ENCODE peak calls at places on chromosomes 13 and 19, in ten cellular contexts. Z, W, P, U, L, Q, R, F, O and S are unnamed samples.

GRCh38 chr13:48976677-48977625 is 1.2 kb downstream of the FNDC3A start:
- DNase-seq in Z (no peak), W (no peak), P (no peak), U (no peak), L (no peak), Q (peak; percentile 3), R (no peak), F (no peak), O (no peak), S (no peak)

GRCh38 chr19:5093297-5093858 is 124.5 kb downstream of the KDM4B start:
- DNase-seq in Z (no peak), W (peak; percentile 40), P (peak; percentile 36), U (no peak), L (no peak), Q (no peak), R (peak; percentile 52), F (no peak), O (peak; percentile 53), S (no peak)

GRCh38 chr13:52461265-52461664 is 6.0 kb downstream of the CKAP2 start:
- DNase-seq in Z (no peak), W (no peak), P (no peak), U (no peak), L (no peak), Q (no peak), R (no peak), F (no peak), O (no peak), S (no peak)

GRCh38 chr19:52138614-52139290 is 986 bp downstream of the ZNF616 start:
- DNase-seq in Z (peak; percentile 86), W (peak; percentile 82), P (no peak), U (no peak), L (peak; percentile 48), Q (peak; percentile 29), R (no peak), F (peak; percentile 69), O (peak; percentile 9), S (peak; percentile 39)

GRCh38 chr13:30932481-30933333 is at the start of gene TEX26:
- DNase-seq in Z (peak; percentile 90), W (peak; percentile 90), P (no peak), U (peak; percentile 20), L (no peak), Q (no peak), R (no peak), F (peak; percentile 88), O (peak; percentile 14), S (no peak)

GRCh38 chr19:46431824-46432223 is 3.1 kb upstream of the PNMA8C start:
- DNase-seq in Z (peak; percentile 64), W (no peak), P (no peak), U (no peak), L (no peak), Q (no peak), R (no peak), F (peak; percentile 77), O (no peak), S (no peak)

GRCh38 chr13:31000889-31001288 is 68.4 kb downstream of the TEX26 start:
- DNase-seq in Z (no peak), W (no peak), P (no peak), U (no peak), L (no peak), Q (no peak), R (no peak), F (no peak), O (no peak), S (no peak)

GRCh38 chr19:43910884-43911283 is 24.2 kb downstream of the ZNF45 start:
- DNase-seq in Z (no peak), W (no peak), P (no peak), U (no peak), L (no peak), Q (no peak), R (no peak), F (no peak), O (no peak), S (no peak)

GRCh38 chr13:82933986-82934385 is 948.3 kb downstream of the SLITRK1 start:
- DNase-seq in Z (no peak), W (no peak), P (no peak), U (no peak), L (no peak), Q (no peak), R (no peak), F (no peak), O (no peak), S (no peak)

GRCh38 chr13:29702912-29703351 is 107.4 kb upstream of the SLC7A1 start:
- DNase-seq in Z (peak; percentile 87), W (no peak), P (no peak), U (no peak), L (no peak), Q (no peak), R (peak; percentile 28), F (peak; percentile 69), O (peak; percentile 39), S (no peak)

GRCh38 chr13:106595623-106596022 is 27.7 kb upstream of the ARGLU1 start:
- DNase-seq in Z (no peak), W (no peak), P (no peak), U (no peak), L (no peak), Q (no peak), R (peak; percentile 51), F (no peak), O (peak; percentile 14), S (no peak)

GRCh38 chr13:40966298-40966697 is 52.8 kb downstream of the ELF1 start:
- DNase-seq in Z (no peak), W (no peak), P (no peak), U (no peak), L (no peak), Q (no peak), R (no peak), F (no peak), O (no peak), S (no peak)

DNA sequence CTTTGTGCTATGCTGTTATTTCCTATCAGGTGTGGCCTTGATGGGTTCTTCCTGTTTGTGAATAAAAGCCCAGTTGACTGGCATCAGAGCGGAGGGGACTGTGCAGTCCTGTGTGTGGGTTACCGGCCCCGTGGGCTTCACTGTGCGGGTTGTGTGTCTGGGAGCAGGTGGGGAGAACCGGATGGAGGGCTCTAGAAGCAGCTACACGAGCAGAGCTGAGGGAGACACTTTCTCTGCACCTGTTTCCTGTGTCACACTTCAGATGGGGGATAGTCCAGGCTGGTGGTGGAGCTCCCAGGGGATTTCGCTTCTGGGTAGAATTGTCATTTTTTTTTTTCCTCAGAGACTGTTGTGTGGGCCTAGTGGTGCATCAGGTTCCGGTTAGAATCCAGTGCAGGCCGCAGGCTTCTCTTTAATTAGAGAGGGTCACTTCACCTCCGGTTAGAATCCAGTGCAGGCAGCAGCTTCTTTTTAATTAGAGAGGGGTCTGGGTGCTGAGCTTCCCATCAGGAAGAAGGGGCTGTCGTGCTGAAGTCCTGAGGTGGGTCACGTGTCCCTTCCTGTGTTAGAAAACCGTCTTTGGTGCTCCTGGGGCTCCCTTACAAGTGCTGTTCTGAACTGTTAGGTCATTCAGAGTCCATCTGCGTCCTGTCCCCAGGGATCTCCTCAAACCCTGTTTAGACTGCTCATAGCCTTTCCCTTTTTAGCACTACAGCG is 69.7 kb downstream of the ARHGEF7 start:
- DNase-seq in Z (no peak), W (no peak), P (no peak), U (no peak), L (no peak), Q (no peak), R (no peak), F (no peak), O (peak; percentile 78), S (no peak)
- H3K4me1 ChIP-seq in Z (no peaks in the 10 kb centered on the region), W (no peaks in the 10 kb centered on the region), P (peaks cover 31% of the 10 kb centered on the region), U (peaks cover 6% of the 10 kb centered on the region), L (peaks cover 5% of the 10 kb centered on the region), Q (peaks cover 11% of the 10 kb centered on the region), R (peaks cover 80% of the 10 kb centered on the region), F (peaks cover 2% of the 10 kb centered on the region), O (peaks cover 59% of the 10 kb centered on the region), S (no peaks in the 10 kb centered on the region)

GRCh38 chr13:46570273-46570672 is 17.3 kb downstream of the LRCH1 start:
- DNase-seq in Z (no peak), W (no peak), P (no peak), U (no peak), L (no peak), Q (no peak), R (no peak), F (no peak), O (no peak), S (no peak)

GRCh38 chr13:46571189-46571901 is 18.4 kb downstream of the LRCH1 start:
- DNase-seq in Z (peak; percentile 29), W (no peak), P (no peak), U (no peak), L (no peak), Q (no peak), R (no peak), F (no peak), O (no peak), S (no peak)

GRCh38 chr13:46571941-46572340 is 19.0 kb downstream of the LRCH1 start:
- DNase-seq in Z (no peak), W (no peak), P (no peak), U (no peak), L (no peak), Q (no peak), R (no peak), F (no peak), O (no peak), S (no peak)

GRCh38 chr13:46575321-46575721 is 22.4 kb downstream of the LRCH1 start:
- DNase-seq in Z (no peak), W (no peak), P (no peak), U (no peak), L (no peak), Q (no peak), R (no peak), F (no peak), O (no peak), S (no peak)

DNA sequence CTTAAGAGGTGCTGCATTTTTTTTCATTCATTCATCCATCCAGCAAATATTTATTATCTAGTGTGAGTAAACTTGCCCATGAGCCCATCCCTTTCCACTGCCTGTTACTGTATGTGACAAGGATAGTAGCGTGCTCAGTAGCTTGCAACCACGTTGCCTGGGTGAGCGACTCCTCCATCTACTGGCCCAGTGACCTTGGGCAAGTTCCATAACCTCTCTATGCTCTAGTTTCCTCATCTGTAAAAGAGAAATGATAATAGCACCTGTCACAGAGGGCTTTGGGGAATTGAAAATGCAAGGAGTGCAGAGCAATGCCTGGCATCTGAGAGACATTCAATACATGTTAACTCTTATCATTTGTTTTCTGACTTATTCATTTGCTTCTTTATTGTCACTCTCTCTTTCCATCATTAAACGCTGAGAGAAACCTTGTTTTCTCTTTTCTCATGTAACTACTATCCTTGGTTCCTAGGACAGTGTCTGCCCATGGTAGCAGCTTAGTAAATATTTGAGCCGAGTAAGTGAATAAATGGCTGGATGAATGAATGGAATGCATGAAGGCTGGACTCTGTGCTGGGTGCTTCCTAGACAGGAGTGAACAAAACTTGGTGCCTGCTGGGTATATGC is 19.9 kb downstream of the LRCH1 start:
- DNase-seq in Z (no peak), W (no peak), P (no peak), U (no peak), L (no peak), Q (no peak), R (no peak), F (no peak), O (no peak), S (no peak)
- H3K4me1 ChIP-seq in Z (peaks cover 3% of the 10 kb centered on the region), W (peaks cover 18% of the 10 kb centered on the region), P (peaks cover 44% of the 10 kb centered on the region), U (no peaks in the 10 kb centered on the region), L (peaks cover 5% of the 10 kb centered on the region), Q (peaks cover 12% of the 10 kb centered on the region), R (peaks cover 91% of the 10 kb centered on the region), F (no peaks in the 10 kb centered on the region), O (peaks cover 77% of the 10 kb centered on the region), S (no peaks in the 10 kb centered on the region)

GRCh38 chr13:79781829-79782540 is 301.0 kb downstream of the NDFIP2 start:
- DNase-seq in Z (no peak), W (no peak), P (no peak), U (no peak), L (no peak), Q (no peak), R (no peak), F (no peak), O (no peak), S (no peak)
- H3K4me1 ChIP-seq in Z (peaks cover 6% of the 10 kb centered on the region), W (peaks cover 43% of the 10 kb centered on the region), P (no peaks in the 10 kb centered on the region), U (no peaks in the 10 kb centered on the region), L (no peaks in the 10 kb centered on the region), Q (peaks cover 7% of the 10 kb centered on the region), R (peaks cover 30% of the 10 kb centered on the region), F (no peaks in the 10 kb centered on the region), O (peaks cover 28% of the 10 kb centered on the region), S (no peaks in the 10 kb centered on the region)

GRCh38 chr13:46382224-46382623 is 4.8 kb downstream of the RUBCNL start:
- DNase-seq in Z (no peak), W (no peak), P (no peak), U (no peak), L (no peak), Q (no peak), R (no peak), F (no peak), O (no peak), S (no peak)
- H3K4me1 ChIP-seq in Z (peaks cover 6% of the 10 kb centered on the region), W (no peaks in the 10 kb centered on the region), P (no peaks in the 10 kb centered on the region), U (peaks cover 2% of the 10 kb centered on the region), L (no peaks in the 10 kb centered on the region), Q (no peaks in the 10 kb centered on the region), R (peaks cover 9% of the 10 kb centered on the region), F (peaks cover 2% of the 10 kb centered on the region), O (peaks cover 6% of the 10 kb centered on the region), S (peaks cover 8% of the 10 kb centered on the region)